ENCODE peak calls at places on chromosomes 6 and 20, in nine cellular contexts. J is GM10248, T is coronary artery, G is IMR-90, N is germinal center, H is pons, Q is AG20443, U is mammary epithelial cell, S is cardiac fibroblast. I is an unnamed sample.
A peak's percentile ranks its signal among the peaks of the same experiment; 100 is the strongest.

GRCh38 chr6:11854418-11855165 is 76.0 kb upstream of the ADTRP start:
- DNase-seq in J (peak; percentile 32), T (no peak), G (peak; percentile 89), N (no peak), H (no peak), Q (peak; percentile 61), U (peak; percentile 81), S (peak; percentile 68), I (no peak)

GRCh38 chr6:136962661-136963060 is 40.6 kb downstream of the SLC35D3 start:
- DNase-seq in J (no peak), T (no peak), G (no peak), N (no peak), H (peak; percentile 66), Q (no peak), U (no peak), S (no peak), I (no peak)

GRCh38 chr6:40695114-40695513 is 108.0 kb upstream of the LRFN2 start:
- DNase-seq in J (no peak), T (no peak), G (peak; percentile 1), N (no peak), H (no peak), Q (no peak), U (no peak), S (no peak), I (no peak)

GRCh38 chr20:63119451-63120285 is 96.3 kb downstream of the YTHDF1 start:
- DNase-seq in J (no peak), T (no peak), G (no peak), N (no peak), H (no peak), Q (no peak), U (no peak), S (no peak), I (no peak)

GRCh38 chr6:27505209-27506027 is 32.5 kb upstream of the ZNF184 start:
- DNase-seq in J (no peak), T (no peak), G (peak; percentile 77), N (no peak), H (peak; percentile 30), Q (no peak), U (peak; percentile 91), S (peak; percentile 94), I (no peak)

GRCh38 chr6:17536586-17536985 is 63.5 kb upstream of the FAM8A1 start:
- DNase-seq in J (peak; percentile 47), T (no peak), G (no peak), N (no peak), H (no peak), Q (no peak), U (no peak), S (no peak), I (no peak)

GRCh38 chr20:53660078-53660909 is 66.7 kb upstream of the ZNF217 start:
- DNase-seq in J (peak; percentile 45), T (no peak), G (peak; percentile 17), N (no peak), H (no peak), Q (peak; percentile 32), U (no peak), S (peak; percentile 36), I (no peak)

GRCh38 chr6:111978826-111979225 is 75.1 kb upstream of the CCN6 start:
- DNase-seq in J (no peak), T (no peak), G (no peak), N (no peak), H (no peak), Q (no peak), U (peak; percentile 51), S (no peak), I (no peak)

GRCh38 chr6:42021847-42022754 is 28.2 kb upstream of the TAF8 start:
- DNase-seq in J (peak; percentile 66), T (no peak), G (no peak), N (peak; percentile 90), H (no peak), Q (no peak), U (no peak), S (no peak), I (no peak)

GRCh38 chr6:138492113-138492512 is 7.2 kb downstream of the NHSL1 start:
- DNase-seq in J (no peak), T (no peak), G (no peak), N (no peak), H (no peak), Q (no peak), U (no peak), S (no peak), I (no peak)

GRCh38 chr20:45041464-45042337 is 59.2 kb downstream of the KCNS1 start:
- DNase-seq in J (no peak), T (no peak), G (peak; percentile 65), N (no peak), H (peak; percentile 11), Q (peak; percentile 11), U (peak; percentile 83), S (peak; percentile 74), I (no peak)

GRCh38 chr20:47208534-47209174 is 147.8 kb downstream of the ZMYND8 start:
- DNase-seq in J (no peak), T (no peak), G (no peak), N (no peak), H (no peak), Q (no peak), U (no peak), S (no peak), I (no peak)

GRCh38 chr20:51928931-51929330 is 126.6 kb upstream of the SALL4 start:
- DNase-seq in J (no peak), T (no peak), G (no peak), N (no peak), H (no peak), Q (no peak), U (no peak), S (peak; percentile 50), I (no peak)

GRCh38 chr6:163579111-163579879 is 164.8 kb downstream of the QKI start:
- DNase-seq in J (no peak), T (no peak), G (no peak), N (no peak), H (peak; percentile 88), Q (peak; percentile 22), U (no peak), S (peak; percentile 16), I (no peak)

GRCh38 chr6:79009819-79010218 is 68.2 kb downstream of the PHIP start:
- DNase-seq in J (no peak), T (no peak), G (no peak), N (no peak), H (no peak), Q (no peak), U (no peak), S (no peak), I (no peak)

GRCh38 chr20:52896348-52896747 is 75.8 kb upstream of the TSHZ2 start:
- DNase-seq in J (no peak), T (no peak), G (no peak), N (no peak), H (no peak), Q (no peak), U (no peak), S (no peak), I (no peak)

GRCh38 chr20:41136695-41137411 is 490 bp upstream of the PLCG1 start:
- DNase-seq in J (peak; percentile 95), T (peak; percentile 92), G (peak; percentile 67), N (peak; percentile 97), H (peak; percentile 84), Q (peak; percentile 99), U (peak; percentile 86), S (peak; percentile 78), I (peak; percentile 84)

GRCh38 chr6:137881522-137881886 is 14.4 kb downstream of the TNFAIP3 start:
- DNase-seq in J (no peak), T (no peak), G (no peak), N (no peak), H (no peak), Q (no peak), U (peak; percentile 34), S (peak; percentile 23), I (no peak)

GRCh38 chr6:27188885-27189418 is 58.5 kb upstream of the PRSS16 start:
- DNase-seq in J (peak; percentile 66), T (no peak), G (peak; percentile 83), N (peak; percentile 65), H (peak; percentile 78), Q (peak; percentile 73), U (peak; percentile 71), S (peak; percentile 88), I (no peak)

GRCh38 chr20:37310951-37311350 is 21.5 kb downstream of the MANBAL start:
- DNase-seq in J (no peak), T (no peak), G (no peak), N (no peak), H (no peak), Q (no peak), U (no peak), S (no peak), I (no peak)

GRCh38 chr6:112163295-112164257 is 76.2 kb downstream of the FAM229B start:
- DNase-seq in J (peak; percentile 78), T (no peak), G (peak; percentile 31), N (peak; percentile 71), H (peak; percentile 51), Q (peak; percentile 61), U (peak; percentile 39), S (peak; percentile 50), I (peak; percentile 43)

GRCh38 chr6:71967436-71967835 is 81.1 kb downstream of the RIMS1 start:
- DNase-seq in J (no peak), T (no peak), G (peak; percentile 13), N (no peak), H (no peak), Q (peak; percentile 82), U (peak; percentile 66), S (peak; percentile 15), I (no peak)

GRCh38 chr20:1185781-1186334 is 1.1 kb upstream of the TMEM74B start:
- DNase-seq in J (peak; percentile 81), T (no peak), G (peak; percentile 26), N (peak; percentile 69), H (no peak), Q (peak; percentile 78), U (peak; percentile 16), S (peak; percentile 51), I (peak; percentile 52)

GRCh38 chr20:58048096-58048702 is 180.3 kb downstream of the ANKRD60 start:
- DNase-seq in J (no peak), T (no peak), G (peak; percentile 2), N (no peak), H (peak; percentile 29), Q (peak; percentile 53), U (peak; percentile 48), S (peak; percentile 20), I (no peak)

GRCh38 chr6:149934249-149935156 is 7.3 kb upstream of the ULBP2 start:
- DNase-seq in J (peak; percentile 45), T (peak; percentile 69), G (peak; percentile 77), N (peak; percentile 47), H (peak; percentile 70), Q (peak; percentile 54), U (peak; percentile 56), S (peak; percentile 86), I (no peak)

GRCh38 chr6:33313105-33313708 is 671 bp downstream of the TAPBP start:
- DNase-seq in J (no peak), T (peak; percentile 81), G (peak; percentile 31), N (peak; percentile 70), H (no peak), Q (peak; percentile 49), U (peak; percentile 37), S (peak; percentile 36), I (no peak)